ENCODE peak calls at places on chromosomes 13 and 19, in seven cellular contexts. U is CD4-positive, alpha-beta T cell; M is gastrocnemius medialis; H is pancreas; X is stimulated activated naive CD4-positive, alpha-beta T cell treated with Interleukin-2 at 50 U/mL for 16 hours; N is WTC11; B is HFFc6. I is an unnamed sample.
A peak's percentile ranks its signal among the peaks of the same experiment; 100 is the strongest.

GRCh38 chr19:30154410-30154809 is 212.4 kb downstream of the URI1 start:
- DNase-seq in H (no peak), M (no peak), U (no peak), X (no peak), N (no peak), B (no peak), I (no peak)

GRCh38 chr13:53131361-53131760 is 102.7 kb downstream of the OLFM4 start:
- DNase-seq in X (no peak), M (no peak), N (no peak), B (no peak), H (no peak), U (no peak), I (no peak)

GRCh38 chr13:20438801-20439200 is 86.9 kb downstream of the CRYL1 start:
- DNase-seq in M (no peak), N (no peak), H (no peak), B (no peak), U (no peak), X (no peak), I (no peak)

GRCh38 chr13:106612688-106613087 is 44.8 kb upstream of the ARGLU1 start:
- DNase-seq in U (no peak), M (peak; percentile 68), X (no peak), N (no peak), B (no peak), H (peak; percentile 29), I (no peak)

GRCh38 chr13:112897956-112898785 is 70.8 kb upstream of the MCF2L start:
- DNase-seq in H (peak; percentile 21), N (peak; percentile 12), B (no peak), X (no peak), M (no peak), U (no peak), I (no peak)

GRCh38 chr19:48502720-48503018 is 9.0 kb downstream of the LMTK3 start:
- DNase-seq in H (no peak), M (no peak), N (no peak), B (no peak), U (no peak), X (no peak), I (no peak)

GRCh38 chr19:49929121-49929610 is at the start of the genes ATF5 and NUP62:
- DNase-seq in B (peak; percentile 66), M (peak; percentile 82), H (peak; percentile 93), N (peak; percentile 88), U (peak; percentile 93), X (peak; percentile 86), I (peak; percentile 99)

GRCh38 chr13:19991531-19991930 is 33.0 kb downstream of the ZMYM2 start:
- DNase-seq in B (no peak), X (no peak), N (no peak), H (no peak), M (no peak), U (no peak), I (no peak)

GRCh38 chr13:40806241-40806640 is 16.8 kb downstream of the SLC25A15 start:
- DNase-seq in M (no peak), B (no peak), H (no peak), U (no peak), X (no peak), N (no peak), I (no peak)

GRCh38 chr13:107289540-107289939 is 721.6 kb upstream of the ARGLU1 start:
- DNase-seq in B (no peak), N (no peak), M (no peak), X (no peak), H (no peak), U (no peak), I (no peak)

GRCh38 chr19:4059931-4060620 is 6.6 kb downstream of the ZBTB7A start:
- DNase-seq in B (no peak), X (peak; percentile 54), U (peak; percentile 44), H (peak; percentile 71), N (no peak), M (peak; percentile 66), I (no peak)

GRCh38 chr19:15640294-15640903 is at the start of gene CYP4F3:
- DNase-seq in H (peak; percentile 74), N (no peak), X (no peak), B (no peak), U (no peak), M (no peak), I (no peak)

GRCh38 chr13:112859817-112860190 is 109.2 kb upstream of the MCF2L start:
- DNase-seq in B (no peak), N (no peak), M (no peak), U (no peak), H (no peak), X (no peak), I (peak; percentile 49)